ENCODE peak calls at places on chromosomes 7 and 10, in ten cellular contexts. X, M, A, B, V, H, U, N, W and E are unnamed samples.

GRCh38 chr10:84334806-84335205 is 6.4 kb downstream of the CCSER2 start:
- DNase-seq in X (peak; percentile 30), M (no peak), A (no peak), B (no peak), V (no peak), H (no peak), U (peak; percentile 38), N (no peak), W (no peak), E (no peak)

GRCh38 chr7:45384499-45384898 is 189.7 kb upstream of the ADCY1 start:
- DNase-seq in X (no peak), M (no peak), A (no peak), B (no peak), V (no peak), H (no peak), U (no peak), N (no peak), W (no peak), E (no peak)

GRCh38 chr7:138755331-138755747 is 42.5 kb upstream of the TMEM213 start:
- DNase-seq in X (no peak), M (no peak), A (no peak), B (no peak), V (peak; percentile 56), H (no peak), U (peak; percentile 29), N (no peak), W (no peak), E (no peak)

GRCh38 chr10:17200885-17201164 is 647 bp downstream of the TRDMT1 start:
- DNase-seq in X (peak; percentile 68), M (peak; percentile 25), A (no peak), B (no peak), V (peak; percentile 18), H (no peak), U (peak; percentile 54), N (peak; percentile 49), W (peak; percentile 24), E (peak; percentile 31)

GRCh38 chr7:28759373-28760013 is 198.6 kb downstream of the TRIL start:
- DNase-seq in X (peak; percentile 56), M (no peak), A (no peak), B (no peak), V (no peak), H (no peak), U (no peak), N (no peak), W (no peak), E (no peak)

GRCh38 chr10:33070101-33070500 is 112.1 kb upstream of the ITGB1 start:
- DNase-seq in X (no peak), M (no peak), A (no peak), B (no peak), V (no peak), H (no peak), U (no peak), N (no peak), W (no peak), E (no peak)

GRCh38 chr7:7223250-7223649 is 40.9 kb downstream of the C1GALT1 start:
- DNase-seq in X (no peak), M (no peak), A (no peak), B (no peak), V (no peak), H (no peak), U (no peak), N (no peak), W (no peak), E (no peak)

GRCh38 chr10:79058899-79059771 is 9.6 kb upstream of the ZMIZ1 start:
- DNase-seq in X (no peak), M (no peak), A (no peak), B (no peak), V (peak; percentile 4), H (no peak), U (no peak), N (peak; percentile 32), W (no peak), E (no peak)

GRCh38 chr7:134593530-134594392 is 44.9 kb downstream of the AKR1B15 start:
- DNase-seq in X (peak; percentile 95), M (no peak), A (no peak), B (peak; percentile 34), V (peak; percentile 15), H (no peak), U (peak; percentile 99), N (peak; percentile 61), W (no peak), E (no peak)

GRCh38 chr10:100339236-100339635 is 7.8 kb upstream of the SCD start:
- DNase-seq in X (no peak), M (no peak), A (no peak), B (no peak), V (no peak), H (no peak), U (no peak), N (no peak), W (no peak), E (no peak)

GRCh38 chr10:11854301-11854700 is 31.1 kb downstream of the PROSER2 start:
- DNase-seq in X (no peak), M (no peak), A (no peak), B (no peak), V (no peak), H (no peak), U (no peak), N (no peak), W (no peak), E (no peak)

GRCh38 chr10:5551531-5552375 is 27.0 kb downstream of the CALML3 start:
- DNase-seq in X (no peak), M (peak; percentile 79), A (peak; percentile 31), B (no peak), V (no peak), H (no peak), U (no peak), N (peak; percentile 24), W (peak; percentile 28), E (no peak)

GRCh38 chr7:74412061-74412460 is 41.6 kb upstream of the GTF2IRD1 start:
- DNase-seq in X (no peak), M (no peak), A (no peak), B (no peak), V (no peak), H (no peak), U (no peak), N (no peak), W (no peak), E (no peak)

GRCh38 chr7:37449621-37450020 is 957 bp upstream of the ELMO1 start:
- DNase-seq in X (no peak), M (no peak), A (no peak), B (no peak), V (no peak), H (no peak), U (no peak), N (no peak), W (no peak), E (no peak)

GRCh38 chr7:27585781-27586447 is 76.8 kb downstream of the HIBADH start:
- DNase-seq in X (no peak), M (no peak), A (no peak), B (no peak), V (no peak), H (no peak), U (peak; percentile 52), N (no peak), W (no peak), E (no peak)

GRCh38 chr10:21860718-21861117 is 142.8 kb downstream of the DNAJC1 start:
- DNase-seq in X (no peak), M (no peak), A (no peak), B (no peak), V (no peak), H (no peak), U (peak; percentile 12), N (no peak), W (no peak), E (no peak)

GRCh38 chr10:101062231-101063161 is 707 bp downstream of the KAZALD1 start:
- DNase-seq in X (peak; percentile 44), M (peak; percentile 69), A (no peak), B (no peak), V (peak; percentile 89), H (no peak), U (no peak), N (peak; percentile 79), W (peak; percentile 38), E (peak; percentile 31)

GRCh38 chr10:75351637-75352036 is 49.9 kb downstream of the ZNF503 start:
- DNase-seq in X (no peak), M (no peak), A (no peak), B (no peak), V (no peak), H (no peak), U (no peak), N (no peak), W (no peak), E (no peak)

GRCh38 chr7:74228951-74229900 is 19.4 kb downstream of the LAT2 start:
- DNase-seq in X (no peak), M (no peak), A (no peak), B (no peak), V (no peak), H (no peak), U (no peak), N (no peak), W (no peak), E (no peak)

GRCh38 chr7:50822716-50823115 is 40.0 kb upstream of the GRB10 start:
- DNase-seq in X (no peak), M (no peak), A (no peak), B (no peak), V (no peak), H (no peak), U (peak; percentile 85), N (no peak), W (no peak), E (no peak)

GRCh38 chr7:125316451-125316850 is 386.8 kb upstream of the POT1 start:
- DNase-seq in X (no peak), M (no peak), A (no peak), B (no peak), V (peak; percentile 30), H (no peak), U (no peak), N (no peak), W (no peak), E (no peak)

GRCh38 chr7:44218418-44219201 is 17.8 kb downstream of the YKT6 start:
- DNase-seq in X (no peak), M (no peak), A (no peak), B (no peak), V (no peak), H (no peak), U (no peak), N (peak; percentile 72), W (no peak), E (no peak)

GRCh38 chr10:24385776-24386175 is 176.8 kb downstream of the KIAA1217 start:
- DNase-seq in X (peak; percentile 34), M (no peak), A (no peak), B (no peak), V (no peak), H (no peak), U (peak; percentile 45), N (no peak), W (no peak), E (no peak)

GRCh38 chr10:19933772-19934171 is 117.5 kb downstream of the PLXDC2 start:
- DNase-seq in X (no peak), M (no peak), A (no peak), B (no peak), V (no peak), H (no peak), U (no peak), N (no peak), W (no peak), E (no peak)

GRCh38 chr10:47444047-47444446 is 39.9 kb downstream of the ANXA8 start:
- DNase-seq in X (no peak), M (no peak), A (no peak), B (no peak), V (no peak), H (no peak), U (no peak), N (no peak), W (no peak), E (no peak)

GRCh38 chr7:30260246-30260768 is 24.1 kb upstream of the ZNRF2 start:
- DNase-seq in X (no peak), M (no peak), A (no peak), B (no peak), V (no peak), H (no peak), U (no peak), N (no peak), W (no peak), E (no peak)

GRCh38 chr10:19788902-19789301 is 27.3 kb upstream of the PLXDC2 start:
- DNase-seq in X (no peak), M (no peak), A (no peak), B (no peak), V (no peak), H (no peak), U (no peak), N (no peak), W (no peak), E (no peak)

GRCh38 chr7:2876031-2876862 is 32.1 kb upstream of the GNA12 start:
- DNase-seq in X (peak; percentile 53), M (no peak), A (no peak), B (peak; percentile 26), V (no peak), H (no peak), U (no peak), N (no peak), W (no peak), E (no peak)